ENCODE peak calls at places on chromosomes 11 and 22, in seven cellular contexts. N is breast epithelium, I is neural progenitor cell, P is mammary epithelial cell, T is pancreas, A is tibial nerve, F is Peyer's patch. U is an unnamed sample. For H3K36me3, the result is how much of the 10 kb centered on the place peaks cover.

GRCh38 chr11:27081056-27081455 is 40.4 kb downstream of the BBOX1 start:
- DNase-seq in N (no peak), I (no peak), P (peak), T (no peak), A (no peak), F (no peak), U (no peak)

GRCh38 chr11:93526691-93527583 is 16.3 kb downstream of the SMCO4 start:
- DNase-seq in N (no peak), I (no peak), P (no peak), T (no peak), A (no peak), F (no peak), U (no peak)

GRCh38 chr11:12147827-12148226 is 37.4 kb downstream of the MICAL2 start:
- DNase-seq in N (no peak), I (no peak), P (no peak), T (no peak), A (no peak), F (no peak), U (no peak)

GRCh38 chr11:1998290-1998689 is 648 bp upstream of the H19 start:
- DNase-seq in N (no peak), I (no peak), P (no peak), T (no peak), A (no peak), F (no peak), U (no peak)

GRCh38 chr22:26658671-26659478 is 1.5 kb downstream of the MIAT start:
- DNase-seq in N (peak), I (peak), P (peak), T (no peak), A (no peak), F (peak), U (peak)

GRCh38 chr11:117281159-117281558 is 10.0 kb upstream of the BACE1-AS start:
- DNase-seq in N (no peak), I (no peak), P (peak), T (no peak), A (no peak), F (no peak), U (no peak)

GRCh38 chr11:9769621-9770020 is 105.7 kb downstream of the SWAP70 start:
- DNase-seq in N (no peak), I (no peak), P (no peak), T (no peak), A (no peak), F (no peak), U (no peak)

GRCh38 chr22:21972293-21972779 is 10.3 kb downstream of the TOP3B start:
- DNase-seq in N (no peak), I (peak), P (no peak), T (no peak), A (no peak), F (peak), U (no peak)

GRCh38 chr11:7196396-7197146 is 55.1 kb upstream of the SYT9 start:
- DNase-seq in N (no peak), I (no peak), P (no peak), T (no peak), A (no peak), F (no peak), U (no peak)

GRCh38 chr11:71179877-71180276 is 72.5 kb downstream of the SHANK2 start:
- DNase-seq in N (peak), I (no peak), P (peak), T (no peak), A (no peak), F (no peak), U (no peak)

GRCh38 chr11:132681971-132682370 is 850.3 kb downstream of the OPCML start:
- DNase-seq in N (no peak), I (no peak), P (no peak), T (no peak), A (no peak), F (no peak), U (no peak)

GRCh38 chr11:11243258-11243789 is 109.7 kb downstream of the CSNK2A3 start:
- DNase-seq in N (peak), I (no peak), P (no peak), T (no peak), A (peak), F (no peak), U (peak)

GRCh38 chr11:42631223-42631843 is 680.5 kb upstream of the API5 start:
- DNase-seq in N (no peak), I (peak), P (peak), T (no peak), A (no peak), F (no peak), U (no peak)

GRCh38 chr11:75785187-75785586 is 16.6 kb downstream of the DGAT2 start:
- DNase-seq in N (no peak), I (no peak), P (no peak), T (no peak), A (no peak), F (no peak), U (no peak)

GRCh38 chr11:36492724-36493304 is 17.3 kb downstream of the TRAF6 start:
- DNase-seq in N (no peak), I (peak), P (peak), T (no peak), A (no peak), F (no peak), U (no peak)
- H3K36me3 ChIP-seq in N (under half), I (under half), P (under half), T (half or more), A (under half), F (half or more), U (under half)

GRCh38 chr11:60334005-60334620 is 7.1 kb downstream of the MS4A6E start:
- DNase-seq in N (no peak), I (peak), P (peak), T (peak), A (peak), F (peak), U (peak)
- TF ChIP-seq CTCF in N (peak), I (peak), P (peak), T (peak), A (peak), F (peak), U (peak)

GRCh38 chr22:19412478-19412877 is 19.1 kb downstream of the HIRA start:
- DNase-seq in N (no peak), I (no peak), P (no peak), T (no peak), A (no peak), F (no peak), U (no peak)

GRCh38 chr22:19412934-19413333 is 18.6 kb downstream of the HIRA start:
- DNase-seq in N (no peak), I (no peak), P (no peak), T (no peak), A (no peak), F (no peak), U (no peak)

GRCh38 chr22:19407649-19408606 is 23.6 kb downstream of the HIRA start:
- DNase-seq in N (no peak), I (no peak), P (no peak), T (peak), A (no peak), F (no peak), U (no peak)

GRCh38 chr22:19411690-19412045 is 19.9 kb downstream of the HIRA start:
- DNase-seq in N (no peak), I (no peak), P (no peak), T (no peak), A (no peak), F (no peak), U (no peak)

GRCh38 chr22:19410941-19411689 is 20.4 kb downstream of the HIRA start:
- DNase-seq in N (no peak), I (no peak), P (no peak), T (no peak), A (no peak), F (no peak), U (no peak)
- H3K36me3 ChIP-seq in N (under half), I (under half), P (under half), T (under half), A (under half), F (under half), U (under half)

GRCh38 chr11:104256525-104256924 is 92.6 kb upstream of the PDGFD start:
- DNase-seq in N (no peak), I (no peak), P (no peak), T (no peak), A (no peak), F (no peak), U (no peak)
- TF ChIP-seq CTCF in N (no peak), I (peak), P (no peak), T (peak), A (no peak), F (no peak), U (no peak)

DNA sequence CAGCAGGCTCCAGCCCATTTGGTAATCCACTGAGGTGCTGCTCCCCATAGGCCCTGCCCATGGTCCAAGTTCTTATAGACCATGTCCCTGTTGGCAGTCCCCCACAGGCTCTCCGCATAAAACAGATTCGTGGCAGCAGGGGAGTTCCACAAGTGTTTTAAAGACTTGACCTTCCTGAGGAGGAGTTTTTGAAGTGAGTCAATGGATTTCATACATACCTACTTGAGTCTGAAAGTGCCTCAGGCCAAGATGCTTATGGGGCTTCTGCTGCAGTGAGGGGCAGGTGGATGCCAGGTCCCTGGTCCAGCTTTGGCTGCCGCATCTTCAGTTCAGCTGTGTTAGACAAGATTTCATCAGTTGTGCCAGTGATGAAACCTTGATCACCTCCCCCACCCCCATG is 43.3 kb downstream of the CABIN1 start:
- DNase-seq in N (no peak), I (no peak), P (no peak), T (no peak), A (no peak), F (no peak), U (no peak)
- H3K36me3 ChIP-seq in N (under half), I (under half), P (under half), T (half or more), A (under half), F (half or more), U (half or more)

GRCh38 chr11:72263363-72263762 is 19.4 kb upstream of the PHOX2A start:
- DNase-seq in N (no peak), I (no peak), P (peak), T (no peak), A (no peak), F (no peak), U (no peak)
- TF ChIP-seq CTCF in N (no peak), I (no peak), P (no peak), T (no peak), A (no peak), F (no peak), U (no peak)

U was measured in lung.